ENCODE peak calls at places on chromosome 10, in five cellular contexts. One of them, this sample, is unnamed.

GRCh38 chr10:110208614-110209398 is 1.4 kb downstream of the MXI1 start:
- DNase-seq in H1: no peak
- DNase-seq in IMR-90: peak; percentile 46
- DNase-seq in mesendoderm: no peak
- DNase-seq in mesenchymal stem cell: peak; percentile 67
- DNase-seq in this sample: no peak

GRCh38 chr10:69239816-69240434 is 19.8 kb downstream of the HKDC1 start:
- DNase-seq in IMR-90: no peak
- DNase-seq in mesenchymal stem cell: no peak
- DNase-seq in H1: no peak
- DNase-seq in mesendoderm: no peak
- DNase-seq in this sample: no peak

GRCh38 chr10:77296534-77297369 is 340.9 kb downstream of the KCNMA1 start:
- DNase-seq in IMR-90: no peak
- DNase-seq in mesendoderm: no peak
- DNase-seq in H1: no peak
- DNase-seq in mesenchymal stem cell: no peak
- DNase-seq in this sample: no peak

GRCh38 chr10:91613411-91614253 is 19.2 kb downstream of the PPP1R3C start:
- DNase-seq in mesendoderm: no peak
- DNase-seq in H1: no peak
- DNase-seq in mesenchymal stem cell: peak; percentile 98
- DNase-seq in IMR-90: peak; percentile 98
- DNase-seq in this sample: no peak

GRCh38 chr10:120429395-120429794 is 27.6 kb upstream of the PLPP4 start:
- DNase-seq in mesenchymal stem cell: no peak
- DNase-seq in IMR-90: no peak
- DNase-seq in mesendoderm: no peak
- DNase-seq in H1: no peak
- DNase-seq in this sample: no peak

GRCh38 chr10:66322261-66322660 is 603.6 kb upstream of the LRRTM3 start:
- DNase-seq in mesendoderm: no peak
- DNase-seq in IMR-90: no peak
- DNase-seq in mesenchymal stem cell: no peak
- DNase-seq in H1: no peak
- DNase-seq in this sample: no peak

GRCh38 chr10:124602121-124602561 is 140.5 kb downstream of the LHPP start:
- DNase-seq in IMR-90: no peak
- DNase-seq in H1: no peak
- DNase-seq in mesenchymal stem cell: no peak
- DNase-seq in mesendoderm: no peak
- DNase-seq in this sample: no peak

GRCh38 chr10:20004087-20004523 is 187.9 kb downstream of the PLXDC2 start:
- DNase-seq in mesendoderm: no peak
- DNase-seq in IMR-90: peak; percentile 45
- DNase-seq in H1: no peak
- DNase-seq in mesenchymal stem cell: peak; percentile 52
- DNase-seq in this sample: no peak

GRCh38 chr10:116490028-116490662 is 55.6 kb upstream of the PNLIP start:
- DNase-seq in H1: no peak
- DNase-seq in IMR-90: peak; percentile 16
- DNase-seq in mesendoderm: no peak
- DNase-seq in mesenchymal stem cell: peak; percentile 25
- DNase-seq in this sample: no peak

GRCh38 chr10:4733150-4733842 is 92.7 kb upstream of the AKR1E2 start:
- DNase-seq in mesenchymal stem cell: no peak
- DNase-seq in H1: no peak
- DNase-seq in IMR-90: no peak
- DNase-seq in mesendoderm: no peak
- DNase-seq in this sample: no peak

GRCh38 chr10:42941790-42942189 is 135.1 kb upstream of the RET start:
- DNase-seq in H1: peak; percentile 33
- DNase-seq in mesendoderm: no peak
- DNase-seq in IMR-90: no peak
- DNase-seq in mesenchymal stem cell: no peak
- DNase-seq in this sample: no peak

GRCh38 chr10:77513783-77514331 is 123.8 kb downstream of the KCNMA1 start:
- DNase-seq in mesenchymal stem cell: peak; percentile 92
- DNase-seq in IMR-90: peak; percentile 91
- DNase-seq in H1: no peak
- DNase-seq in mesendoderm: peak; percentile 65
- DNase-seq in this sample: no peak

GRCh38 chr10:95346715-95347401 is 56.1 kb upstream of the PDLIM1 start:
- DNase-seq in mesendoderm: peak; percentile 98
- DNase-seq in mesenchymal stem cell: no peak
- DNase-seq in IMR-90: no peak
- DNase-seq in H1: no peak
- DNase-seq in this sample: peak; percentile 32

GRCh38 chr10:30963994-30964930 is 67.4 kb downstream of the ZNF438 start:
- DNase-seq in mesendoderm: no peak
- DNase-seq in IMR-90: no peak
- DNase-seq in H1: no peak
- DNase-seq in mesenchymal stem cell: no peak
- DNase-seq in this sample: no peak

GRCh38 chr10:86960003-86960862 is 1.8 kb downstream of the SNCG start:
- DNase-seq in mesendoderm: peak; percentile 87
- DNase-seq in mesenchymal stem cell: peak; percentile 80
- DNase-seq in IMR-90: peak; percentile 65
- DNase-seq in H1: peak; percentile 81
- DNase-seq in this sample: no peak

GRCh38 chr10:43228783-43229207 is 38.1 kb downstream of the RASGEF1A start:
- DNase-seq in IMR-90: no peak
- DNase-seq in H1: peak; percentile 51
- DNase-seq in mesendoderm: no peak
- DNase-seq in mesenchymal stem cell: no peak
- DNase-seq in this sample: no peak

GRCh38 chr10:101671453-101671852 is 23.5 kb downstream of the FBXW4 start:
- DNase-seq in mesenchymal stem cell: no peak
- DNase-seq in IMR-90: no peak
- DNase-seq in mesendoderm: no peak
- DNase-seq in H1: no peak
- DNase-seq in this sample: no peak

GRCh38 chr10:11140963-11141362 is 123.3 kb downstream of the CELF2 start:
- DNase-seq in mesenchymal stem cell: no peak
- DNase-seq in IMR-90: no peak
- DNase-seq in H1: no peak
- DNase-seq in mesendoderm: no peak
- DNase-seq in this sample: no peak

GRCh38 chr10:73264423-73264822 is 12.0 kb upstream of the MRPS16 start:
- DNase-seq in H1: no peak
- DNase-seq in mesendoderm: no peak
- DNase-seq in mesenchymal stem cell: no peak
- DNase-seq in IMR-90: no peak
- DNase-seq in this sample: no peak

GRCh38 chr10:101644002-101644401 is 51.0 kb downstream of the FBXW4 start:
- DNase-seq in H1: peak; percentile 70
- DNase-seq in mesendoderm: peak; percentile 31
- DNase-seq in IMR-90: no peak
- DNase-seq in mesenchymal stem cell: no peak
- DNase-seq in this sample: peak; percentile 84

GRCh38 chr10:79422178-79422892 is 23.1 kb downstream of the ZCCHC24 start:
- DNase-seq in H1: no peak
- DNase-seq in mesendoderm: no peak
- DNase-seq in IMR-90: peak; percentile 96
- DNase-seq in mesenchymal stem cell: peak; percentile 87
- DNase-seq in this sample: no peak

GRCh38 chr10:69145329-69145728 is 21.4 kb downstream of the VPS26A start:
- DNase-seq in H1: no peak
- DNase-seq in IMR-90: no peak
- DNase-seq in mesendoderm: no peak
- DNase-seq in mesenchymal stem cell: no peak
- DNase-seq in this sample: no peak

GRCh38 chr10:6563075-6563474 is 17.0 kb downstream of the PRKCQ start:
- DNase-seq in mesendoderm: peak; percentile 36
- DNase-seq in H1: no peak
- DNase-seq in mesenchymal stem cell: no peak
- DNase-seq in IMR-90: no peak
- DNase-seq in this sample: no peak

GRCh38 chr10:4354382-4354812 is 471.6 kb upstream of the AKR1E2 start:
- DNase-seq in H1: no peak
- DNase-seq in mesendoderm: no peak
- DNase-seq in mesenchymal stem cell: peak; percentile 33
- DNase-seq in IMR-90: peak; percentile 36
- DNase-seq in this sample: no peak

GRCh38 chr10:20883552-20883951 is 13.6 kb downstream of the NEBL start:
- DNase-seq in mesendoderm: no peak
- DNase-seq in mesenchymal stem cell: no peak
- DNase-seq in IMR-90: no peak
- DNase-seq in H1: no peak
- DNase-seq in this sample: no peak

GRCh38 chr10:96706331-96706853 is 13.9 kb downstream of the PIK3AP1 start:
- DNase-seq in H1: no peak
- DNase-seq in mesenchymal stem cell: no peak
- DNase-seq in mesendoderm: no peak
- DNase-seq in IMR-90: no peak
- DNase-seq in this sample: no peak

GRCh38 chr10:8975535-8975934 is 921.0 kb downstream of the GATA3 start:
- DNase-seq in IMR-90: no peak
- DNase-seq in mesenchymal stem cell: no peak
- DNase-seq in mesendoderm: peak; percentile 36
- DNase-seq in H1: no peak
- DNase-seq in this sample: no peak

GRCh38 chr10:818526-819220 is 112.8 kb downstream of the LARP4B start:
- DNase-seq in mesendoderm: no peak
- DNase-seq in mesenchymal stem cell: no peak
- DNase-seq in IMR-90: no peak
- DNase-seq in H1: no peak
- DNase-seq in this sample: no peak

GRCh38 chr10:815338-816104 is 116.0 kb downstream of the LARP4B start:
- DNase-seq in IMR-90: no peak
- DNase-seq in mesendoderm: peak; percentile 44
- DNase-seq in mesenchymal stem cell: no peak
- DNase-seq in H1: no peak
- DNase-seq in this sample: no peak

GRCh38 chr10:817371-817770 is 114.1 kb downstream of the LARP4B start:
- DNase-seq in IMR-90: no peak
- DNase-seq in mesendoderm: no peak
- DNase-seq in H1: no peak
- DNase-seq in mesenchymal stem cell: no peak
- DNase-seq in this sample: no peak

GRCh38 chr10:818010-818409 is 113.5 kb downstream of the LARP4B start:
- DNase-seq in mesendoderm: no peak
- DNase-seq in H1: no peak
- DNase-seq in IMR-90: no peak
- DNase-seq in mesenchymal stem cell: no peak
- DNase-seq in this sample: no peak

DNA sequence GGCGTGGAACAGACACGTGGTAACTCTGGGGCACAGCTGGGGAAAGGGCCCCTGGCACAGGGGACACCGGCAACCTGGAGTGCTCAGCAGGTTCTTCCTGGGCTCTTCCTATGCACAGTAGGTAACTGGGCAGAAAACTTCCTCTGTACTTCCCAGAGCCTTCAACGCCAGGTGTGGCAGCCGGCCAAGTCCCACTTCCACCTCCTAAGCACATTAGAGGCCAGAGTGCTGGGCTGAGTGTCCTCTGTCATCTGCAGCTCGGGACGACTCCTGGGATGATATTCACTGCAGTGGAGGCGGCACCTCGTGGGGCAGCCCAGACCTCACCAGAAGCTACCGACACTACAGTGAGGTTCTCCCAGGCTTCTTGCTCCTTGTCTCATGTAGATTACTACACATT is 114.5 kb downstream of the LARP4B start:
- DNase-seq in H1: no peak
- DNase-seq in IMR-90: no peak
- DNase-seq in mesendoderm: no peak
- DNase-seq in mesenchymal stem cell: no peak
- DNase-seq in this sample: no peak
- H3K27ac ChIP-seq in H1: no peak overlapping the region
- H3K27ac ChIP-seq in IMR-90: no peak overlapping the region
- H3K27ac ChIP-seq in mesendoderm: no peak overlapping the region
- H3K27ac ChIP-seq in mesenchymal stem cell: no peak overlapping the region
- H3K27ac ChIP-seq in this sample: no peak overlapping the region

GRCh38 chr10:127006453-127006852 is 101.2 kb downstream of the DOCK1 start:
- DNase-seq in IMR-90: no peak
- DNase-seq in mesenchymal stem cell: no peak
- DNase-seq in H1: no peak
- DNase-seq in mesendoderm: no peak
- DNase-seq in this sample: no peak

GRCh38 chr10:126997801-126998590 is 92.8 kb downstream of the DOCK1 start:
- DNase-seq in IMR-90: no peak
- DNase-seq in mesenchymal stem cell: no peak
- DNase-seq in mesendoderm: no peak
- DNase-seq in H1: no peak
- DNase-seq in this sample: no peak

GRCh38 chr10:127000598-127000997 is 95.4 kb downstream of the DOCK1 start:
- DNase-seq in IMR-90: no peak
- DNase-seq in mesenchymal stem cell: no peak
- DNase-seq in mesendoderm: peak; percentile 11
- DNase-seq in H1: no peak
- DNase-seq in this sample: no peak

GRCh38 chr10:127003032-127003685 is 97.9 kb downstream of the DOCK1 start:
- DNase-seq in IMR-90: no peak
- DNase-seq in H1: no peak
- DNase-seq in mesendoderm: no peak
- DNase-seq in mesenchymal stem cell: no peak
- DNase-seq in this sample: no peak
- H2BK15ac ChIP-seq in IMR-90: no peak overlapping the region
- H2BK15ac ChIP-seq in H1: no peak overlapping the region
- H2BK15ac ChIP-seq in mesendoderm: no peak overlapping the region
- H2BK15ac ChIP-seq in mesenchymal stem cell: no peak overlapping the region
- H2BK15ac ChIP-seq in this sample: no peak overlapping the region

DNA sequence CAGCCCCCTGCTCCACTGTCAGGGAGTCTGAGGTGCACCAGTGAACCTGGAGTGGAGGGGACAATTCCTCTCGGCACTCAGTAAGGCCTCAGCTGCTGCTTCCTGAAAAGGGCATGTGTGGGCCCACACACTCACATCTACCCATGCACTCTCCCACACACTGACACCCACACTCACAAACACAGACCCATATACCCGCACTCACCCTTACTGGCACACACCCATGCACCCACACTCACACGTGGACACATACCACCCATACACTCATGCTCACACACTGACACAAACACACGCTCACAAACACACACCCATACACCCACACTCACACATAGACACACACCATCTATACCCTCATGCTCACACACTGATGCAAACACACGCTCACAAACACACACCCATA is 31.9 kb downstream of the ADAMTS14 start:
- DNase-seq in IMR-90: no peak
- DNase-seq in H1: no peak
- DNase-seq in mesendoderm: no peak
- DNase-seq in mesenchymal stem cell: no peak
- DNase-seq in this sample: no peak
- H3K23ac ChIP-seq in IMR-90: no peak overlapping the region
- H3K23ac ChIP-seq in H1: no peak overlapping the region
- H3K23ac ChIP-seq in mesendoderm: no peak overlapping the region
- H3K23ac ChIP-seq in mesenchymal stem cell: no peak overlapping the region
- H3K23ac ChIP-seq in this sample: no peak overlapping the region

DNA sequence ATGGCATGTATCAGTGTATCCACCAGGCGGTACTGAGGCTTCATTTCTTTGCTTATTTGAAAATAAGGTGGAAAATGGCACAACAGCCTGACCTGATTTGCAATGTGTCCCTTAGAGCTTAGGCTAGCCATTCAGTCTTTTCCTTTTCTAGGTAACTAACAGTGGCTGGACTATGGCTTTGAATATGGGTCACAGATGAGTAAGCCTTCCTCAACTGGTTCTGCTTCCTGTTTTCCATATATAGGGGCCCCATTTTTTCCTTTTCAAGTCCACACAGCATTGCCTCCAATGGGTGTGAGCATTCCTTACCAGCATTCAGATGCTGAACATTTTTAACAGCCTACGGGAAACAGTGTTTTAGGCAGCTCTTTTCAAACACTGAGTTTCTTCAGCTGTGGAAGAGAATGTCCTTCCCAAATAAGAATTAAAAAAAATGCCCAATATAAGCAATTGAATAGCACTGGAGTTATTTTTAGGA is 3.9 kb upstream of the ITGB1 start:
- DNase-seq in IMR-90: peak; percentile 93
- DNase-seq in mesenchymal stem cell: peak; percentile 89
- DNase-seq in mesendoderm: peak; percentile 79
- DNase-seq in H1: no peak
- DNase-seq in this sample: no peak
- H3K27ac ChIP-seq in IMR-90: peak overlapping the region; percentile 71
- H3K27ac ChIP-seq in mesenchymal stem cell: peak overlapping the region; percentile 82
- H3K27ac ChIP-seq in mesendoderm: peak overlapping the region; percentile 54
- H3K27ac ChIP-seq in H1: peak overlapping the region; percentile 43
- H3K27ac ChIP-seq in this sample: no peak overlapping the region